ENCODE peak calls at places on chromosomes 6 and 20, in ten cellular contexts. One of them, this sample, is unnamed.

GRCh38 chr6:52574709-52575489 is 2.0 kb downstream of the TRAM2 start:
- DNase-seq in HCT116: no peak
- DNase-seq in stimulated activated CD4-positive, alpha-beta T cell treated with anti-CD3 and anti-CD28 coated beads, Interleukin-4, amount 100 ng/mL, for 48 hours: peak
- DNase-seq in activated CD4-positive, CD25-positive, alpha-beta regulatory T cell: peak
- DNase-seq in activated effector memory CD4-positive, alpha-beta T cell treated with anti-CD3 and anti-CD28 coated beads, Interleukin-2, amount 50 U/mL, for 16 hours: peak
- DNase-seq in M059J: peak
- DNase-seq in cardiac fibroblast: peak
- DNase-seq in T-helper 1 cell: no peak
- DNase-seq in HFFc6: peak
- DNase-seq in AG09309: no peak
- DNase-seq in this sample: peak

GRCh38 chr6:105838156-105838555 is 248.0 kb upstream of the PRDM1 start:
- DNase-seq in HCT116: no peak
- DNase-seq in stimulated activated CD4-positive, alpha-beta T cell treated with anti-CD3 and anti-CD28 coated beads, Interleukin-4, amount 100 ng/mL, for 48 hours: no peak
- DNase-seq in activated CD4-positive, CD25-positive, alpha-beta regulatory T cell: no peak
- DNase-seq in activated effector memory CD4-positive, alpha-beta T cell treated with anti-CD3 and anti-CD28 coated beads, Interleukin-2, amount 50 U/mL, for 16 hours: no peak
- DNase-seq in M059J: no peak
- DNase-seq in cardiac fibroblast: no peak
- DNase-seq in T-helper 1 cell: no peak
- DNase-seq in HFFc6: no peak
- DNase-seq in AG09309: peak
- DNase-seq in this sample: no peak

GRCh38 chr6:55528624-55529023 is 50.4 kb downstream of the HMGCLL1 start:
- DNase-seq in HCT116: peak
- DNase-seq in stimulated activated CD4-positive, alpha-beta T cell treated with anti-CD3 and anti-CD28 coated beads, Interleukin-4, amount 100 ng/mL, for 48 hours: no peak
- DNase-seq in activated CD4-positive, CD25-positive, alpha-beta regulatory T cell: no peak
- DNase-seq in activated effector memory CD4-positive, alpha-beta T cell treated with anti-CD3 and anti-CD28 coated beads, Interleukin-2, amount 50 U/mL, for 16 hours: no peak
- DNase-seq in M059J: peak
- DNase-seq in cardiac fibroblast: peak
- DNase-seq in T-helper 1 cell: no peak
- DNase-seq in HFFc6: peak
- DNase-seq in AG09309: no peak
- DNase-seq in this sample: peak

GRCh38 chr20:47733892-47734291 is 51.4 kb downstream of the SULF2 start:
- DNase-seq in HCT116: no peak
- DNase-seq in stimulated activated CD4-positive, alpha-beta T cell treated with anti-CD3 and anti-CD28 coated beads, Interleukin-4, amount 100 ng/mL, for 48 hours: no peak
- DNase-seq in activated CD4-positive, CD25-positive, alpha-beta regulatory T cell: no peak
- DNase-seq in activated effector memory CD4-positive, alpha-beta T cell treated with anti-CD3 and anti-CD28 coated beads, Interleukin-2, amount 50 U/mL, for 16 hours: no peak
- DNase-seq in M059J: no peak
- DNase-seq in cardiac fibroblast: no peak
- DNase-seq in T-helper 1 cell: no peak
- DNase-seq in HFFc6: no peak
- DNase-seq in AG09309: no peak
- DNase-seq in this sample: no peak

GRCh38 chr6:64477311-64477850 is 841.8 kb downstream of the PHF3 start:
- DNase-seq in HCT116: no peak
- DNase-seq in stimulated activated CD4-positive, alpha-beta T cell treated with anti-CD3 and anti-CD28 coated beads, Interleukin-4, amount 100 ng/mL, for 48 hours: no peak
- DNase-seq in activated CD4-positive, CD25-positive, alpha-beta regulatory T cell: no peak
- DNase-seq in activated effector memory CD4-positive, alpha-beta T cell treated with anti-CD3 and anti-CD28 coated beads, Interleukin-2, amount 50 U/mL, for 16 hours: no peak
- DNase-seq in M059J: peak
- DNase-seq in cardiac fibroblast: peak
- DNase-seq in T-helper 1 cell: no peak
- DNase-seq in HFFc6: no peak
- DNase-seq in AG09309: no peak
- DNase-seq in this sample: no peak

GRCh38 chr6:137736919-137737318 is 130.1 kb upstream of the TNFAIP3 start:
- DNase-seq in HCT116: no peak
- DNase-seq in stimulated activated CD4-positive, alpha-beta T cell treated with anti-CD3 and anti-CD28 coated beads, Interleukin-4, amount 100 ng/mL, for 48 hours: no peak
- DNase-seq in activated CD4-positive, CD25-positive, alpha-beta regulatory T cell: no peak
- DNase-seq in activated effector memory CD4-positive, alpha-beta T cell treated with anti-CD3 and anti-CD28 coated beads, Interleukin-2, amount 50 U/mL, for 16 hours: no peak
- DNase-seq in M059J: no peak
- DNase-seq in cardiac fibroblast: peak
- DNase-seq in T-helper 1 cell: no peak
- DNase-seq in HFFc6: no peak
- DNase-seq in AG09309: no peak
- DNase-seq in this sample: no peak

GRCh38 chr6:117976030-117976651 is 69.1 kb downstream of the SLC35F1 start:
- DNase-seq in HCT116: peak
- DNase-seq in stimulated activated CD4-positive, alpha-beta T cell treated with anti-CD3 and anti-CD28 coated beads, Interleukin-4, amount 100 ng/mL, for 48 hours: no peak
- DNase-seq in activated CD4-positive, CD25-positive, alpha-beta regulatory T cell: no peak
- DNase-seq in activated effector memory CD4-positive, alpha-beta T cell treated with anti-CD3 and anti-CD28 coated beads, Interleukin-2, amount 50 U/mL, for 16 hours: no peak
- DNase-seq in M059J: peak
- DNase-seq in cardiac fibroblast: peak
- DNase-seq in T-helper 1 cell: no peak
- DNase-seq in HFFc6: peak
- DNase-seq in AG09309: peak
- DNase-seq in this sample: peak

GRCh38 chr6:132198040-132198439 is 203.2 kb downstream of the MOXD1 start:
- DNase-seq in HCT116: no peak
- DNase-seq in stimulated activated CD4-positive, alpha-beta T cell treated with anti-CD3 and anti-CD28 coated beads, Interleukin-4, amount 100 ng/mL, for 48 hours: no peak
- DNase-seq in activated CD4-positive, CD25-positive, alpha-beta regulatory T cell: no peak
- DNase-seq in activated effector memory CD4-positive, alpha-beta T cell treated with anti-CD3 and anti-CD28 coated beads, Interleukin-2, amount 50 U/mL, for 16 hours: no peak
- DNase-seq in M059J: peak
- DNase-seq in cardiac fibroblast: peak
- DNase-seq in T-helper 1 cell: no peak
- DNase-seq in HFFc6: peak
- DNase-seq in AG09309: no peak
- DNase-seq in this sample: peak

GRCh38 chr6:41039060-41039998 is at the start of gene UNC5CL:
- DNase-seq in HCT116: peak
- DNase-seq in stimulated activated CD4-positive, alpha-beta T cell treated with anti-CD3 and anti-CD28 coated beads, Interleukin-4, amount 100 ng/mL, for 48 hours: peak
- DNase-seq in activated CD4-positive, CD25-positive, alpha-beta regulatory T cell: peak
- DNase-seq in activated effector memory CD4-positive, alpha-beta T cell treated with anti-CD3 and anti-CD28 coated beads, Interleukin-2, amount 50 U/mL, for 16 hours: peak
- DNase-seq in M059J: peak
- DNase-seq in cardiac fibroblast: peak
- DNase-seq in T-helper 1 cell: peak
- DNase-seq in HFFc6: peak
- DNase-seq in AG09309: no peak
- DNase-seq in this sample: peak

GRCh38 chr6:12748815-12749521 is 32.4 kb downstream of the PHACTR1 start:
- DNase-seq in HCT116: no peak
- DNase-seq in stimulated activated CD4-positive, alpha-beta T cell treated with anti-CD3 and anti-CD28 coated beads, Interleukin-4, amount 100 ng/mL, for 48 hours: no peak
- DNase-seq in activated CD4-positive, CD25-positive, alpha-beta regulatory T cell: no peak
- DNase-seq in activated effector memory CD4-positive, alpha-beta T cell treated with anti-CD3 and anti-CD28 coated beads, Interleukin-2, amount 50 U/mL, for 16 hours: no peak
- DNase-seq in M059J: peak
- DNase-seq in cardiac fibroblast: no peak
- DNase-seq in T-helper 1 cell: no peak
- DNase-seq in HFFc6: no peak
- DNase-seq in AG09309: no peak
- DNase-seq in this sample: peak

GRCh38 chr6:109978174-109979032 is at the start of gene GPR6:
- DNase-seq in HCT116: no peak
- DNase-seq in stimulated activated CD4-positive, alpha-beta T cell treated with anti-CD3 and anti-CD28 coated beads, Interleukin-4, amount 100 ng/mL, for 48 hours: peak
- DNase-seq in activated CD4-positive, CD25-positive, alpha-beta regulatory T cell: no peak
- DNase-seq in activated effector memory CD4-positive, alpha-beta T cell treated with anti-CD3 and anti-CD28 coated beads, Interleukin-2, amount 50 U/mL, for 16 hours: peak
- DNase-seq in M059J: peak
- DNase-seq in cardiac fibroblast: peak
- DNase-seq in T-helper 1 cell: no peak
- DNase-seq in HFFc6: no peak
- DNase-seq in AG09309: no peak
- DNase-seq in this sample: peak